ENCODE peak calls at places on chromosomes 16 and 17, in seven cellular contexts. Q is ovary, Z is heart left ventricle, M is ascending aorta, N is prostate gland, O is upper lobe of right lung, C is esophagus squamous epithelium. I is an unnamed sample.
A peak's percentile ranks its signal among the peaks of the same experiment; 100 is the strongest.

GRCh38 chr16:85988723-85989313 is 89.9 kb downstream of the IRF8 start:
- DNase-seq in Q (no peak), Z (no peak), M (no peak), N (no peak), O (no peak), C (no peak), I (no peak)

GRCh38 chr16:4510131-4510530 is 28.4 kb downstream of the CDIP1 start:
- DNase-seq in Q (no peak), Z (no peak), M (no peak), N (no peak), O (no peak), C (no peak), I (no peak)

GRCh38 chr16:71894921-71895678 is at the start of gene IST1:
- DNase-seq in Q (peak; percentile 98), Z (peak; percentile 99), M (peak; percentile 99), N (peak; percentile 98), O (peak; percentile 99), C (peak; percentile 94), I (peak; percentile 98)

GRCh38 chr16:9256196-9256595 is 164.8 kb downstream of the HAPSTR1 start:
- DNase-seq in Q (no peak), Z (no peak), M (no peak), N (no peak), O (no peak), C (no peak), I (peak; percentile 42)

GRCh38 chr16:84933774-84934571 is 77.4 kb downstream of the ZDHHC7 start:
- DNase-seq in Q (peak; percentile 91), Z (peak; percentile 85), M (peak; percentile 91), N (no peak), O (peak; percentile 74), C (no peak), I (peak; percentile 37)

GRCh38 chr16:27254262-27254811 is 14.2 kb downstream of the NSMCE1 start:
- DNase-seq in Q (no peak), Z (no peak), M (no peak), N (no peak), O (no peak), C (no peak), I (no peak)

GRCh38 chr16:29680180-29680598 is 1.2 kb downstream of the QPRT start:
- DNase-seq in Q (no peak), Z (no peak), M (no peak), N (no peak), O (no peak), C (no peak), I (no peak)

GRCh38 chr17:45677770-45678169 is 106.3 kb upstream of the CRHR1 start:
- DNase-seq in Q (no peak), Z (no peak), M (no peak), N (no peak), O (no peak), C (no peak), I (no peak)

GRCh38 chr17:4554441-4554996 is 665 bp downstream of the MYBBP1A start:
- DNase-seq in Q (peak; percentile 60), Z (no peak), M (no peak), N (no peak), O (peak; percentile 62), C (no peak), I (no peak)

GRCh38 chr16:77450790-77451487 is 16.1 kb upstream of the ADAMTS18 start:
- DNase-seq in Q (no peak), Z (no peak), M (no peak), N (no peak), O (no peak), C (no peak), I (peak; percentile 37)

GRCh38 chr17:57269052-57269451 is 12.7 kb downstream of the MSI2 start:
- DNase-seq in Q (no peak), Z (no peak), M (no peak), N (no peak), O (no peak), C (no peak), I (no peak)

GRCh38 chr16:71761097-71761496 is 36.6 kb upstream of the PHLPP2 start:
- DNase-seq in Q (no peak), Z (no peak), M (no peak), N (no peak), O (no peak), C (no peak), I (no peak)

GRCh38 chr16:30060354-30061194 is 5.0 kb upstream of the ALDOA start:
- DNase-seq in Q (no peak), Z (no peak), M (no peak), N (no peak), O (no peak), C (no peak), I (peak; percentile 68)

GRCh38 chr16:20889625-20890275 is 10.4 kb downstream of the DCUN1D3 start:
- DNase-seq in Q (no peak), Z (no peak), M (no peak), N (no peak), O (no peak), C (no peak), I (no peak)

GRCh38 chr16:53518550-53519416 is 15.8 kb upstream of the AKTIP start:
- DNase-seq in Q (no peak), Z (peak; percentile 76), M (peak; percentile 67), N (no peak), O (no peak), C (peak; percentile 31), I (no peak)

GRCh38 chr17:29007456-29008455 is 1.9 kb upstream of the SEZ6 start:
- DNase-seq in Q (no peak), Z (no peak), M (no peak), N (no peak), O (no peak), C (no peak), I (no peak)

GRCh38 chr17:5373112-5373511 is 46.4 kb downstream of the NUP88 start:
- DNase-seq in Q (no peak), Z (no peak), M (no peak), N (no peak), O (no peak), C (no peak), I (no peak)

GRCh38 chr16:11242658-11243057 is 13.3 kb downstream of the SOCS1 start:
- DNase-seq in Q (no peak), Z (no peak), M (no peak), N (no peak), O (no peak), C (no peak), I (no peak)

GRCh38 chr17:11871773-11872172 is 125.5 kb downstream of the ZNF18 start:
- DNase-seq in Q (no peak), Z (no peak), M (no peak), N (no peak), O (no peak), C (no peak), I (no peak)

GRCh38 chr16:11094838-11095565 is 150.6 kb downstream of the CLEC16A start:
- DNase-seq in Q (peak; percentile 26), Z (no peak), M (no peak), N (no peak), O (peak; percentile 20), C (no peak), I (peak; percentile 78)

GRCh38 chr17:34252138-34252889 is 2.8 kb upstream of the CCL2 start:
- DNase-seq in Q (peak; percentile 95), Z (peak; percentile 94), M (peak; percentile 97), N (peak; percentile 89), O (peak; percentile 91), C (no peak), I (peak; percentile 99)

GRCh38 chr16:85477801-85478363 is 135.2 kb upstream of the GSE1 start:
- DNase-seq in Q (no peak), Z (no peak), M (no peak), N (no peak), O (no peak), C (no peak), I (no peak)

GRCh38 chr17:79925242-79925957 is 86.2 kb upstream of the CBX4 start:
- DNase-seq in Q (peak; percentile 71), Z (peak; percentile 57), M (peak; percentile 70), N (peak; percentile 69), O (peak; percentile 92), C (no peak), I (peak; percentile 97)
- TF ChIP-seq CTCF in Q (no peak), Z (peak; percentile 11), M (no peak), N (no peak), O (peak; percentile 21), C (no peak), I (peak; percentile 11)

GRCh38 chr17:60171753-60172079 is 21.9 kb downstream of the CA4 start:
- DNase-seq in Q (no peak), Z (no peak), M (no peak), N (no peak), O (no peak), C (no peak), I (no peak)
- H3K4me1 ChIP-seq in Q (peaks cover 3% of the 10 kb centered on the region), Z (peaks cover 21% of the 10 kb centered on the region), M (no peaks in the 10 kb centered on the region), N (no peaks in the 10 kb centered on the region), O (peaks cover 33% of the 10 kb centered on the region), C (peaks cover 6% of the 10 kb centered on the region), I (no peaks in the 10 kb centered on the region)

GRCh38 chr16:57727610-57728009 is 8.0 kb upstream of the KATNB1 start:
- DNase-seq in Q (no peak), Z (no peak), M (no peak), N (no peak), O (peak; percentile 36), C (no peak), I (no peak)
- TF ChIP-seq CTCF in Q (no peak), Z (no peak), M (no peak), N (no peak), O (no peak), C (no peak), I (no peak)

GRCh38 chr17:73203135-73203787 is 10.4 kb downstream of the COG1 start:
- DNase-seq in Q (no peak), Z (no peak), M (no peak), N (peak; percentile 54), O (no peak), C (no peak), I (no peak)
- H3K4me1 ChIP-seq in Q (peaks cover 3% of the 10 kb centered on the region), Z (peaks cover 19% of the 10 kb centered on the region), M (no peaks in the 10 kb centered on the region), N (no peaks in the 10 kb centered on the region), O (peaks cover 12% of the 10 kb centered on the region), C (peaks cover 2% of the 10 kb centered on the region), I (peaks cover 5% of the 10 kb centered on the region)

I was measured in thyroid gland.